ENCODE peak calls at places on chromosomes 7 and 10, in six cellular contexts. Y is CD4-positive, alpha-beta T cell; F is hepatocyte; G is neural crest cell; S is uterus; O is neural progenitor cell. J is an unnamed sample.
A peak's percentile ranks its signal among the peaks of the same experiment; 100 is the strongest.

GRCh38 chr7:96740130-96740529 is 30.5 kb upstream of the SEM1 start:
- DNase-seq in Y (no peak), F (no peak), G (no peak), S (no peak), O (no peak), J (no peak)

GRCh38 chr10:61779276-61779675 is 116.5 kb downstream of the CABCOCO1 start:
- DNase-seq in Y (no peak), F (no peak), G (no peak), S (no peak), O (no peak), J (no peak)

GRCh38 chr10:62050941-62051433 is 149.5 kb downstream of the ARID5B start:
- DNase-seq in Y (peak; percentile 69), F (peak; percentile 67), G (no peak), S (peak; percentile 66), O (no peak), J (no peak)

GRCh38 chr10:69228151-69228550 is 8.0 kb downstream of the HKDC1 start:
- DNase-seq in Y (no peak), F (no peak), G (no peak), S (no peak), O (no peak), J (no peak)

GRCh38 chr10:110864662-110865140 is 7.0 kb upstream of the PDCD4 start:
- DNase-seq in Y (peak; percentile 52), F (no peak), G (no peak), S (no peak), O (no peak), J (no peak)

GRCh38 chr10:47195274-47195885 is 104.6 kb upstream of the GDF10 start:
- DNase-seq in Y (no peak), F (no peak), G (no peak), S (no peak), O (no peak), J (no peak)

GRCh38 chr7:140611641-140612040 is 29.0 kb downstream of the DENND2A start:
- DNase-seq in Y (no peak), F (no peak), G (no peak), S (no peak), O (no peak), J (no peak)

GRCh38 chr7:87506243-87507180 is 31.0 kb upstream of the ABCB4 start:
- DNase-seq in Y (no peak), F (no peak), G (no peak), S (no peak), O (no peak), J (no peak)

GRCh38 chr10:96747734-96748550 is 27.6 kb upstream of the PIK3AP1 start:
- DNase-seq in Y (no peak), F (no peak), G (no peak), S (no peak), O (no peak), J (no peak)

GRCh38 chr7:3157541-3158287 is 114.0 kb upstream of the CARD11 start:
- DNase-seq in Y (no peak), F (no peak), G (no peak), S (no peak), O (no peak), J (no peak)

GRCh38 chr10:63352976-63353375 is 112.8 kb downstream of the JMJD1C start:
- DNase-seq in Y (no peak), F (no peak), G (no peak), S (no peak), O (no peak), J (no peak)

GRCh38 chr10:11280187-11280932 is 262.7 kb downstream of the CELF2 start:
- DNase-seq in Y (no peak), F (no peak), G (no peak), S (no peak), O (no peak), J (no peak)

GRCh38 chr7:159000859-159001435 is 143.7 kb downstream of the VIPR2 start:
- DNase-seq in Y (no peak), F (no peak), G (no peak), S (no peak), O (no peak), J (no peak)
- TF ChIP-seq CTCF in Y (no peak), F (no peak), G (peak; percentile 24), S (no peak), O (peak; percentile 28), J (no peak)

DNA sequence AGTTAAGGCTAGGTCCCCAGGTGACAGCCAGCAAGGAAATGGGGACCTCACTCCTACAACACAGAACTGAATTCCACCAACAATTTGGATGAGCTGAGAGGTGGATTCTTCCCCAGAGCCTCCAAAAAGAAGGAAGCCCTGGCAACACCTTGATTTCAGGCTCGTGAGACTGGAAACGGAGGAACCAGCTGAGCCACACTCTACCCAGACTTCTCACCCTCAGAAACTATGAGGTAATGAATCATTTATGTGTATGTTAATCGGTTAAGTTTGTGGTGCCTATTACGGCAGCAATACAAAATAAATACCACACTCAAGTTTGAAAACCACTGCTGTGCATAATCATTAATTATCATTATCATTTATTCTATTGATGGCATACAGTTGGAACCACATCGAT is 532.4 kb upstream of the ANKRD30A start:
- DNase-seq in Y (no peak), F (no peak), G (no peak), S (no peak), O (no peak), J (no peak)
- TF ChIP-seq CTCF in Y (no peak), F (no peak), G (no peak), S (no peak), O (no peak), J (no peak)

DNA sequence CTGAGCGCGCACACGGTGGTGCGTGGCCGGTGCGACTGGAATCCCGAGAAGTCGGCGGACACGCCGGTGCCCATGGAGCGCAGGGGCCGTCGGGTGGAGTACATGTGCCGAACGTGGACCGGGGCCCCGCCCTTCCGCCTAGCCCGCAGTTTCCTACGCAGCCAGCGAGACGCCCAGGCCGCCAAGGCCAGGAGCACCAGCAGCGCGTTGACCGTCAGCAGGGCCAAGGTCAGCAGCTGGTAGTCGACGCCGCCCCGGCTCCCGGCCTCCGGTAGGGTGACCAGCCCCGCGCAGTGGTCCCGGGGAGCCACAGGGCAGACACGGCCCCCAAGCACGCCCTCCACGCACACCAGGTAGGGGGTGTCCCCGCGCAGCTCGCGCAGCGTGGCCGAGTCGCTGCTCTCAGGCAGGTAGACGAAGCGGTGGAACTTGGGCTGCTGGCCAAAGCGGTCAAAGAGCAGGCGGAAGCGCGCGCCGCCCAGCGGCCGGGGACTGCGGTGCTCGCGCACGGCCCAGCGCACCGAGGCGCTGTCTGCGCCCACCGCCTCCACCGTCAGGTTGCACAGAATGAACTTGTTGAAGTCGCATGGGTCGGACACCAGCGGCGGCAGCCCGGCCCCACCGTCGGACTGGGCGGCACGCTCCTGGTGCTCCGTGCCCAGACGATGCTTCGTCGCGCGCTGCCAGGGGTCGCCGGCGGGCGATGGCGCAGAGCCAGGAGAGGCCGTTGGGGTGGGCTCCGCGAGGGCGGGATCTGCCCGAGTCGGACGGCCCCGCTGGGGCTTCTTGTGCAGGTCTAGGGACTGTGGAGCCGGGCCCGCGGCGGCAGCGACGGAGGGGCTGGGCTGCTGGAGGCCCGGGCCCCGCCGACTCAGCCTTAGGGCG is 2.2 kb downstream of the TRIL start:
- DNase-seq in Y (no peak), F (peak; percentile 89), G (peak; percentile 70), S (peak; percentile 69), O (peak; percentile 90), J (peak; percentile 72)
- TF ChIP-seq CTCF in Y (no peak), F (peak; percentile 65), G (peak; percentile 69), S (peak; percentile 66), O (peak; percentile 65), J (peak; percentile 72)

GRCh38 chr10:98261436-98262277 is 6.3 kb downstream of the LOXL4 start:
- DNase-seq in Y (no peak), F (no peak), G (no peak), S (no peak), O (no peak), J (no peak)

GRCh38 chr10:98263088-98263487 is 4.9 kb downstream of the LOXL4 start:
- DNase-seq in Y (no peak), F (no peak), G (no peak), S (no peak), O (no peak), J (no peak)

GRCh38 chr10:98260752-98261151 is 7.2 kb downstream of the LOXL4 start:
- DNase-seq in Y (no peak), F (no peak), G (no peak), S (no peak), O (no peak), J (no peak)

GRCh38 chr10:98264378-98265065 is 3.5 kb downstream of the LOXL4 start:
- DNase-seq in Y (no peak), F (no peak), G (no peak), S (no peak), O (no peak), J (no peak)

GRCh38 chr10:98262571-98262970 is 5.4 kb downstream of the LOXL4 start:
- DNase-seq in Y (no peak), F (no peak), G (no peak), S (no peak), O (no peak), J (no peak)
- TF ChIP-seq CTCF in Y (no peak), F (peak; percentile 17), G (peak; percentile 38), S (no peak), O (peak; percentile 35), J (peak; percentile 8)

DNA sequence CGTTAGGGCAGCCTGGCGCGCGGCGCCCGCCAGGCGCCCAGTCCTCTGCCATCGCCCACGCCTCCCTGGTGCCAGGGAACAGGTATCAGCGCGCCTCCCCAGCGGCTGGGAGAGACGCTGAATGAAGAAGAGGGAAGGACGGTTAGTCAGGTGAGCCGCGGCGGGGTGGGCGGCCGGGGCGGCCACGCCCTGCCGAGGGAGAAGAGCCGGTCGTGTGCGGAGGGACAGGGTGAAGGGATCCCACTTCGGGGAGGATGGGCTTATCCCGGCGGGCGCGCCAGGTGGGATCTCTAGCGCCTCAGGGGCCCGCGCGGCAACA is 580 bp upstream of the ARL4A start:
- DNase-seq in Y (no peak), F (no peak), G (no peak), S (no peak), O (no peak), J (no peak)
- TF ChIP-seq CTCF in Y (peak; percentile 28), F (no peak), G (peak; percentile 44), S (no peak), O (no peak), J (peak; percentile 9)

DNA sequence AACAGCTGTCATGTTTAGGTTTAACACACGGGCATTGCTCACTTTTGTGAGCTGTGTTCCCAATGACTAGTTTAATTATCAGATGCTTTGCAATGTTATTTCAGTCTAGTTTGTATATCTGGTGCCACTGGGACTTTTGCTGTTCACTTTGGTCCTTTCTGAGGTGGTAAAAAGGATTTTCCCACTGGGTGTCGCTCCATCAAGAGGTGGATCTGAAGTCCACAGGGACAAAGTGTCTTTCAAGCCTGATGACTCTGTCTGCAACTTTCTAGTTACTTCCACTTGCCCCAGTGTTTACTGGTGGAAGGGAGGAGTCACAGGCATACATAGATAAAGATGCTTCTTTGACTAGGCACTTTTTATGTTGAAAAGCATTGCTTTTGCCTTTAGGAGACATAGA is 242.2 kb downstream of the HGF start:
- DNase-seq in Y (no peak), F (no peak), G (no peak), S (no peak), O (peak; percentile 7), J (no peak)
- TF ChIP-seq CTCF in Y (no peak), F (no peak), G (no peak), S (no peak), O (no peak), J (no peak)